ENCODE peak calls at places on chromosomes 5 and 9, in six cellular contexts. X is sigmoid colon; R is activated CD8-positive, alpha-beta T cell treated with anti-CD3 and anti-CD28 coated beads for 36 hours; D is endothelial cell; S is fibroblast of villous mesenchyme; E is left lung. H is an unnamed sample.

GRCh38 chr9:22617156-22617555 is 170.5 kb downstream of the DMRTA1 start:
- DNase-seq in X (no peak), R (no peak), D (no peak), S (no peak), E (no peak), H (no peak)

GRCh38 chr5:94693043-94693822 is 74.8 kb downstream of the SLF1 start:
- DNase-seq in X (no peak), R (no peak), D (no peak), S (peak; percentile 82), E (no peak), H (no peak)

GRCh38 chr5:178356459-178356872 is 123.9 kb upstream of the PHYKPL start:
- DNase-seq in X (no peak), R (peak; percentile 8), D (peak; percentile 30), S (no peak), E (no peak), H (no peak)

GRCh38 chr5:171494452-171495121 is 75.1 kb downstream of the FGF18 start:
- DNase-seq in X (peak; percentile 82), R (no peak), D (no peak), S (peak; percentile 90), E (peak; percentile 82), H (no peak)

GRCh38 chr5:66821626-66822429 is 225.6 kb downstream of the MAST4 start:
- DNase-seq in X (no peak), R (peak; percentile 76), D (no peak), S (no peak), E (no peak), H (no peak)

GRCh38 chr5:10307206-10308148 is at the start of gene CMBL:
- DNase-seq in X (peak; percentile 69), R (peak; percentile 39), D (peak; percentile 45), S (peak; percentile 50), E (peak; percentile 90), H (peak; percentile 63)

GRCh38 chr9:37001461-37001860 is 32.6 kb downstream of the PAX5 start:
- DNase-seq in X (no peak), R (no peak), D (no peak), S (no peak), E (no peak), H (no peak)

GRCh38 chr9:69834056-69834455 is 13.4 kb downstream of the CFAP95 start:
- DNase-seq in X (no peak), R (no peak), D (no peak), S (no peak), E (no peak), H (no peak)

GRCh38 chr5:72512179-72512860 is 5.1 kb upstream of the ZNF366 start:
- DNase-seq in X (no peak), R (no peak), D (no peak), S (no peak), E (no peak), H (no peak)

GRCh38 chr5:53942724-53943123 is 367.6 kb downstream of the ARL15 start:
- DNase-seq in X (no peak), R (no peak), D (no peak), S (peak; percentile 71), E (no peak), H (no peak)

GRCh38 chr5:171128136-171128535 is 180.9 kb upstream of the TLX3 start:
- DNase-seq in X (no peak), R (no peak), D (no peak), S (no peak), E (no peak), H (no peak)

GRCh38 chr9:124595743-124596142 is 88.5 kb upstream of the NR5A1 start:
- DNase-seq in X (no peak), R (no peak), D (no peak), S (no peak), E (no peak), H (no peak)

GRCh38 chr5:93022211-93022610 is 558.8 kb downstream of the NR2F1-AS1 start:
- DNase-seq in X (no peak), R (no peak), D (no peak), S (no peak), E (no peak), H (no peak)

GRCh38 chr9:93264338-93265125 is 80.6 kb downstream of the WNK2 start:
- DNase-seq in X (peak; percentile 55), R (no peak), D (no peak), S (no peak), E (peak; percentile 35), H (no peak)

GRCh38 chr9:132241840-132242620 is 80.2 kb downstream of the NTNG2 start:
- DNase-seq in X (no peak), R (peak; percentile 58), D (no peak), S (peak; percentile 29), E (peak; percentile 86), H (no peak)

GRCh38 chr5:141637266-141637692 is 482 bp downstream of the RELL2 start:
- DNase-seq in X (no peak), R (peak; percentile 61), D (peak; percentile 34), S (no peak), E (peak; percentile 88), H (no peak)

GRCh38 chr5:110469486-110469885 is 257.0 kb downstream of the TMEM232 start:
- DNase-seq in X (no peak), R (no peak), D (no peak), S (no peak), E (no peak), H (no peak)

GRCh38 chr9:110152704-110153374 is 55.1 kb downstream of the C9orf152 start:
- DNase-seq in X (no peak), R (peak; percentile 31), D (peak; percentile 61), S (peak; percentile 73), E (no peak), H (no peak)

GRCh38 chr9:38622961-38623360 is 2.6 kb upstream of the ANKRD18A start:
- DNase-seq in X (no peak), R (no peak), D (no peak), S (no peak), E (no peak), H (no peak)

GRCh38 chr9:38620483-38621433 is at the start of gene ANKRD18A:
- DNase-seq in X (peak; percentile 72), R (peak; percentile 81), D (peak; percentile 87), S (peak; percentile 52), E (peak; percentile 97), H (peak; percentile 23)

GRCh38 chr9:38621434-38622082 is 1.2 kb upstream of the ANKRD18A start:
- DNase-seq in X (peak; percentile 60), R (peak; percentile 55), D (peak; percentile 30), S (no peak), E (peak; percentile 90), H (no peak)

GRCh38 chr9:38622083-38622674 is 1.8 kb upstream of the ANKRD18A start:
- DNase-seq in X (no peak), R (no peak), D (peak; percentile 15), S (no peak), E (peak; percentile 82), H (no peak)

DNA sequence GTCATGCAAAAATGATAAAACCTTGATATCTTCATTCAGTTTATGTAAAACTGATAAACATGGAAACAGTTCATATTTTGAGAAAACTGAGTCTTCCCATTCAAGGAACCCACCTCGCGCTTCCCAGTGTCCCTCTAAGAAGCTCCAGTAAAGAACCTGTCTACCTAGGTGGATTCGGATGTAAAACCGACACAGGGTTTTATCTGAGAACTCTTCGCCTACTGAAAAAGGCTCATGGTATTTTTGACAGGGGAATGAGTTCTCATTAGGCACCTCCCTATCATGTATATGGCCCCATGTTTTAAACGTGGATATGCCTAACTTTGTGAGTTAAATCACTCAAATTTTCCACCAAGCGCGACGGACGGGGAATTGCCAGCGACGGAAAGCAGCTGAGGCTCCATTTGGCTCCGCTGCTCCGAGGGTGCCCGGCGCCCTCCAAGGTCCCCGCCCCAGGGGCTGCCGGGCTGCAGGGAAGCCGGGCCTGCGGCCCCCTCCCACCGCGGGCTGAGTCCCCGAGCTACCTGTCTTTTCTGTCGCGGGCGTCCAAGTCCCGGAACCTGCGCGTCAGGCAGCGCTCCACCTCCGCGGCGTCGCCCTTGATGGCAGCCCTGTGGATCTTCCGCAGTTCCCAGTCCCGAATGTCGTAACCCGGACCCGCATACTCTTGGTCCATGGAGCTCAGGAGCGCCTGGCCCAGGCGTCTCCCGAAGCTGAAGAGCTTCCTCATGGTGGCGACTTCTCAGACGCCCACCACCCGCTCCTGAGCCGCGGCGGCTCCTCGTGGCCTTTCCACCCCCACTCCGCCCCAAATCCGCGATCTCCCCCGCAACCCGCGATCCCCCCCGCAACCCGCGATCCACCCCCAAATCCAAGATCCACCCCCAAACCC is 594 bp downstream of the ANKRD18A start:
- DNase-seq in X (no peak), R (peak; percentile 35), D (peak; percentile 18), S (no peak), E (peak; percentile 84), H (no peak)
- TF ChIP-seq CTCF in X (no peak), R (no peak), D (no peak), S (no peak), E (no peak), H (no peak)

DNA sequence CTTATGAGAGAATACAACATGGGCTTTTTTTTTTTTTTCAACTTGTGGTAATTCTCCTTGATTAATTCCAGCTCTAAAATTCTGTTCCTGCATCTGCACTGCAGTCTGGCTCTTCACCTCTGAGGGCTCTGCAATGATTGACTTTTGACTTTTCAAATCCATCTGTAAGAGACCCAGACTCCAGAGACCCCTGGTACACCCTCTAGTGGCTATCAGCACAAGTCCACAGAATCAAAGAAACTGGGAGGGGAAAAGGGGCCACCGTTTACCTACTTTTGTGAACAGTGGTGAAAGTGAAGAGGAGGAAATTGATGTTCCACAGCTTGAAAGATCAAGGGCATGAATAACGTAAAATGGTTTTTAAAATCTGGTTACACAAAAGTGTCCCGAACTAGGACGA is 151.6 kb downstream of the SLIT3 start:
- DNase-seq in X (no peak), R (no peak), D (peak; percentile 15), S (no peak), E (no peak), H (no peak)
- TF ChIP-seq CTCF in X (no peak), R (no peak), D (peak; percentile 26), S (peak; percentile 10), E (no peak), H (peak; percentile 36)

GRCh38 chr5:176355400-176356178 is 6.0 kb downstream of the KIAA1191 start:
- DNase-seq in X (no peak), R (no peak), D (no peak), S (no peak), E (no peak), H (no peak)
- TF ChIP-seq CTCF in X (no peak), R (no peak), D (no peak), S (no peak), E (no peak), H (no peak)

DNA sequence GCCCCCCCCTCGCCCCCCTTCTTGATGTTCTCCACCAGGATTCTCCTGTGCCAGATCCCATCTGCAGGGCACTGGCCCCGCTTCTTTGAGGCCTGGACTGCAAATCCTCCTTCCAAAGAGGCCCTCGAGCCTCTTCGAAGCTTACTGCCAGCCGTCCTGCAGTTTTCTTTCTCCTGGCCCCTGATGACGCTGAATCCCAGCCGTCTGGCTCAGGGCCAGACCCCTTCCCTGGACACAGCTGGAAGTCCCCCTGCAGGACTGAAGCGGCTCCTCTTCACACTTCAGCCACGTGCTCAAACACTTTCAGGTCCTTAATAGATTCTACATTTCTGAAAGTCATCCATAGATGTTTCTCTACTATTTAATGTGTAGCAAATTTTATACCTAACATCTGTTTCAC is 121.5 kb downstream of the EHMT1 start:
- DNase-seq in X (peak; percentile 84), R (no peak), D (no peak), S (peak; percentile 78), E (no peak), H (no peak)
- TF ChIP-seq CTCF in X (no peak), R (no peak), D (no peak), S (peak; percentile 30), E (no peak), H (no peak)

GRCh38 chr9:135615666-135616620 is 23.4 kb downstream of the GLT6D1 start:
- DNase-seq in X (no peak), R (no peak), D (no peak), S (no peak), E (no peak), H (no peak)
- TF ChIP-seq CTCF in X (no peak), R (no peak), D (no peak), S (peak; percentile 13), E (no peak), H (no peak)